ENCODE peak calls at places on chromosome 5, in eight cellular contexts. One of them, this sample, is unnamed. For H3K9me3, the result is how much of the 10 kb centered on the place peaks cover.

GRCh38 chr5:137019229-137019628 is 479.9 kb downstream of the SPOCK1 start:
- DNase-seq in IMR-90: no peak
- DNase-seq in lower lobe of right lung: no peak
- DNase-seq in stomach: no peak
- DNase-seq in colonic mucosa: no peak
- DNase-seq in WERI-Rb-1: no peak
- DNase-seq in upper lobe of right lung: no peak
- DNase-seq in hepatocyte: no peak
- DNase-seq in this sample: no peak

GRCh38 chr5:141567513-141568117 is 51.2 kb downstream of the DIAPH1 start:
- DNase-seq in IMR-90: peak
- DNase-seq in lower lobe of right lung: no peak
- DNase-seq in stomach: no peak
- DNase-seq in colonic mucosa: no peak
- DNase-seq in WERI-Rb-1: no peak
- DNase-seq in upper lobe of right lung: no peak
- DNase-seq in hepatocyte: peak
- DNase-seq in this sample: no peak

GRCh38 chr5:122715095-122715494 is 59.8 kb upstream of the SNX2 start:
- DNase-seq in IMR-90: peak
- DNase-seq in lower lobe of right lung: no peak
- DNase-seq in stomach: no peak
- DNase-seq in colonic mucosa: no peak
- DNase-seq in WERI-Rb-1: no peak
- DNase-seq in upper lobe of right lung: no peak
- DNase-seq in hepatocyte: no peak
- DNase-seq in this sample: no peak

GRCh38 chr5:176606875-176607274 is 3.1 kb downstream of the GPRIN1 start:
- DNase-seq in IMR-90: no peak
- DNase-seq in lower lobe of right lung: no peak
- DNase-seq in stomach: no peak
- DNase-seq in colonic mucosa: no peak
- DNase-seq in WERI-Rb-1: no peak
- DNase-seq in upper lobe of right lung: no peak
- DNase-seq in hepatocyte: no peak
- DNase-seq in this sample: no peak

GRCh38 chr5:14449052-14449661 is 132.4 kb upstream of the OTULINL start:
- DNase-seq in IMR-90: peak
- DNase-seq in lower lobe of right lung: no peak
- DNase-seq in stomach: no peak
- DNase-seq in colonic mucosa: peak
- DNase-seq in WERI-Rb-1: no peak
- DNase-seq in upper lobe of right lung: no peak
- DNase-seq in hepatocyte: peak
- DNase-seq in this sample: no peak

GRCh38 chr5:55021465-55021864 is 2.6 kb upstream of the GZMK start:
- DNase-seq in IMR-90: no peak
- DNase-seq in lower lobe of right lung: no peak
- DNase-seq in stomach: no peak
- DNase-seq in colonic mucosa: no peak
- DNase-seq in WERI-Rb-1: no peak
- DNase-seq in upper lobe of right lung: no peak
- DNase-seq in hepatocyte: no peak
- DNase-seq in this sample: no peak

GRCh38 chr5:153081385-153081784 is 409.1 kb upstream of the GRIA1 start:
- DNase-seq in IMR-90: no peak
- DNase-seq in lower lobe of right lung: no peak
- DNase-seq in stomach: no peak
- DNase-seq in colonic mucosa: no peak
- DNase-seq in WERI-Rb-1: no peak
- DNase-seq in upper lobe of right lung: no peak
- DNase-seq in hepatocyte: peak
- DNase-seq in this sample: no peak

GRCh38 chr5:54309751-54310432 is 481 bp downstream of the ARL15 start:
- DNase-seq in IMR-90: peak
- DNase-seq in lower lobe of right lung: peak
- DNase-seq in stomach: peak
- DNase-seq in colonic mucosa: peak
- DNase-seq in WERI-Rb-1: peak
- DNase-seq in upper lobe of right lung: peak
- DNase-seq in hepatocyte: peak
- DNase-seq in this sample: peak

GRCh38 chr5:151285683-151286082 is 17.9 kb downstream of the SLC36A3 start:
- DNase-seq in IMR-90: no peak
- DNase-seq in lower lobe of right lung: no peak
- DNase-seq in stomach: no peak
- DNase-seq in colonic mucosa: no peak
- DNase-seq in WERI-Rb-1: no peak
- DNase-seq in upper lobe of right lung: no peak
- DNase-seq in hepatocyte: no peak
- DNase-seq in this sample: no peak

GRCh38 chr5:85132269-85132668 is 747.6 kb upstream of the EDIL3 start:
- DNase-seq in IMR-90: peak
- DNase-seq in lower lobe of right lung: no peak
- DNase-seq in stomach: no peak
- DNase-seq in colonic mucosa: no peak
- DNase-seq in WERI-Rb-1: no peak
- DNase-seq in upper lobe of right lung: no peak
- DNase-seq in hepatocyte: no peak
- DNase-seq in this sample: no peak

GRCh38 chr5:111168608-111169007 is 55.6 kb upstream of the CAMK4 start:
- DNase-seq in IMR-90: no peak
- DNase-seq in lower lobe of right lung: no peak
- DNase-seq in stomach: no peak
- DNase-seq in colonic mucosa: no peak
- DNase-seq in WERI-Rb-1: no peak
- DNase-seq in upper lobe of right lung: no peak
- DNase-seq in hepatocyte: no peak
- DNase-seq in this sample: no peak

GRCh38 chr5:68406767-68407232 is 191.2 kb downstream of the PIK3R1 start:
- DNase-seq in IMR-90: no peak
- DNase-seq in lower lobe of right lung: peak
- DNase-seq in stomach: peak
- DNase-seq in colonic mucosa: peak
- DNase-seq in WERI-Rb-1: no peak
- DNase-seq in upper lobe of right lung: no peak
- DNase-seq in hepatocyte: peak
- DNase-seq in this sample: no peak

GRCh38 chr5:17477553-17478265 is 20.3 kb upstream of the TAF11L2 start:
- DNase-seq in IMR-90: no peak
- DNase-seq in lower lobe of right lung: no peak
- DNase-seq in stomach: no peak
- DNase-seq in colonic mucosa: no peak
- DNase-seq in WERI-Rb-1: no peak
- DNase-seq in upper lobe of right lung: no peak
- DNase-seq in hepatocyte: no peak
- DNase-seq in this sample: no peak

GRCh38 chr5:5419291-5420210 is 2.9 kb upstream of the ICE1 start:
- DNase-seq in IMR-90: peak
- DNase-seq in lower lobe of right lung: no peak
- DNase-seq in stomach: no peak
- DNase-seq in colonic mucosa: no peak
- DNase-seq in WERI-Rb-1: peak
- DNase-seq in upper lobe of right lung: no peak
- DNase-seq in hepatocyte: peak
- DNase-seq in this sample: no peak

GRCh38 chr5:17411436-17411835 is 86.6 kb upstream of the TAF11L2 start:
- DNase-seq in IMR-90: peak
- DNase-seq in lower lobe of right lung: no peak
- DNase-seq in stomach: no peak
- DNase-seq in colonic mucosa: no peak
- DNase-seq in WERI-Rb-1: no peak
- DNase-seq in upper lobe of right lung: no peak
- DNase-seq in hepatocyte: no peak
- DNase-seq in this sample: no peak

GRCh38 chr5:94021246-94021645 is 279.8 kb upstream of the POU5F2 start:
- DNase-seq in IMR-90: peak
- DNase-seq in lower lobe of right lung: no peak
- DNase-seq in stomach: peak
- DNase-seq in colonic mucosa: peak
- DNase-seq in WERI-Rb-1: no peak
- DNase-seq in upper lobe of right lung: no peak
- DNase-seq in hepatocyte: no peak
- DNase-seq in this sample: peak

GRCh38 chr5:96333397-96333790 is 99.7 kb downstream of the PCSK1 start:
- DNase-seq in IMR-90: no peak
- DNase-seq in lower lobe of right lung: no peak
- DNase-seq in stomach: peak
- DNase-seq in colonic mucosa: no peak
- DNase-seq in WERI-Rb-1: no peak
- DNase-seq in upper lobe of right lung: no peak
- DNase-seq in hepatocyte: no peak
- DNase-seq in this sample: peak

GRCh38 chr5:30932611-30933010 is 260.9 kb upstream of the CDH6 start:
- DNase-seq in IMR-90: peak
- DNase-seq in lower lobe of right lung: no peak
- DNase-seq in stomach: no peak
- DNase-seq in colonic mucosa: no peak
- DNase-seq in WERI-Rb-1: no peak
- DNase-seq in upper lobe of right lung: no peak
- DNase-seq in hepatocyte: no peak
- DNase-seq in this sample: no peak

GRCh38 chr5:145701404-145701803 is 133.7 kb downstream of the PRELID2 start:
- DNase-seq in IMR-90: no peak
- DNase-seq in lower lobe of right lung: no peak
- DNase-seq in stomach: no peak
- DNase-seq in colonic mucosa: no peak
- DNase-seq in WERI-Rb-1: no peak
- DNase-seq in upper lobe of right lung: no peak
- DNase-seq in hepatocyte: no peak
- DNase-seq in this sample: no peak

GRCh38 chr5:169065400-169065799 is 235.5 kb downstream of the SLIT3 start:
- DNase-seq in IMR-90: no peak
- DNase-seq in lower lobe of right lung: no peak
- DNase-seq in stomach: no peak
- DNase-seq in colonic mucosa: no peak
- DNase-seq in WERI-Rb-1: no peak
- DNase-seq in upper lobe of right lung: no peak
- DNase-seq in hepatocyte: no peak
- DNase-seq in this sample: no peak
- TF ChIP-seq CTCF in IMR-90: no peak
- TF ChIP-seq CTCF in lower lobe of right lung: no peak
- TF ChIP-seq CTCF in stomach: no peak
- TF ChIP-seq CTCF in colonic mucosa: no peak
- TF ChIP-seq CTCF in WERI-Rb-1: no peak
- TF ChIP-seq CTCF in upper lobe of right lung: no peak
- TF ChIP-seq CTCF in hepatocyte: no peak
- TF ChIP-seq CTCF in this sample: no peak

GRCh38 chr5:171832775-171833174 is 47.2 kb downstream of the SMIM23 start:
- DNase-seq in IMR-90: no peak
- DNase-seq in lower lobe of right lung: no peak
- DNase-seq in stomach: no peak
- DNase-seq in colonic mucosa: no peak
- DNase-seq in WERI-Rb-1: no peak
- DNase-seq in upper lobe of right lung: no peak
- DNase-seq in hepatocyte: no peak
- DNase-seq in this sample: no peak
- H3K9me3 ChIP-seq in IMR-90: under half
- H3K9me3 ChIP-seq in lower lobe of right lung: under half
- H3K9me3 ChIP-seq in stomach: under half
- H3K9me3 ChIP-seq in colonic mucosa: under half
- H3K9me3 ChIP-seq in WERI-Rb-1: under half
- H3K9me3 ChIP-seq in upper lobe of right lung: under half
- H3K9me3 ChIP-seq in hepatocyte: under half
- H3K9me3 ChIP-seq in this sample: under half

DNA sequence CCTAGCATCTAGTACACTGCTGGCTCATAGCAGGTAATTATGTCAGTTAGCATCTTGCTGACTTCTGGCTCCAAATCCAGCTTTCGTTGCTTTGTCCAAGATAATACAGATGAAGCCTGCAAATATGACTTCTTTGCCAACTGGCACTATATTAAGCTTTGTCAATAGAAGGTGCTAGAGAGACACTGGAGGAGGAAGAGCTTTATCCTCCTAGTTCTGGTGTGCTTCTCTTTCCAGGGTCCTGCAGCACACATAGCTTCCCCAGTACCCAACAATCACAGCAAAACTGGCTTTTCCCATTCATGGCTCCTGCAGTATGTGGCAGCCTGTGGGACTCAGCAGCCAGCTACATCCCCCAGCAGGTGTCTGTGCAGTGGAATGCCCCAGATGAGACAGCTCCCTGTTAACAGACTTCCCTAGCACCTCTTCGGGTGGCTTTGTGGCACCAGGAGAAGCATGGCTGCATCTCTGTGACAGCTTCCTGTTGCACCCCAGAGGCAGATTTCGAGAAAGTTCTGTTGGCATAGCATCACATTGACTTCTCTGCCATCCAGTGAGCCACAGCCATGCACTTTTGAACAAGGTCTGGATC is 147.8 kb downstream of the OXCT1 start:
- DNase-seq in IMR-90: peak
- DNase-seq in lower lobe of right lung: no peak
- DNase-seq in stomach: no peak
- DNase-seq in colonic mucosa: no peak
- DNase-seq in WERI-Rb-1: no peak
- DNase-seq in upper lobe of right lung: no peak
- DNase-seq in hepatocyte: no peak
- DNase-seq in this sample: no peak
- TF ChIP-seq CTCF in IMR-90: peak
- TF ChIP-seq CTCF in lower lobe of right lung: no peak
- TF ChIP-seq CTCF in stomach: no peak
- TF ChIP-seq CTCF in colonic mucosa: no peak
- TF ChIP-seq CTCF in WERI-Rb-1: peak
- TF ChIP-seq CTCF in upper lobe of right lung: no peak
- TF ChIP-seq CTCF in hepatocyte: peak
- TF ChIP-seq CTCF in this sample: no peak

GRCh38 chr5:44991693-44992092 is 182.9 kb downstream of the MRPS30 start:
- DNase-seq in IMR-90: no peak
- DNase-seq in lower lobe of right lung: no peak
- DNase-seq in stomach: no peak
- DNase-seq in colonic mucosa: no peak
- DNase-seq in WERI-Rb-1: no peak
- DNase-seq in upper lobe of right lung: no peak
- DNase-seq in hepatocyte: no peak
- DNase-seq in this sample: no peak

GRCh38 chr5:44981708-44982107 is 173.0 kb downstream of the MRPS30 start:
- DNase-seq in IMR-90: no peak
- DNase-seq in lower lobe of right lung: no peak
- DNase-seq in stomach: no peak
- DNase-seq in colonic mucosa: no peak
- DNase-seq in WERI-Rb-1: no peak
- DNase-seq in upper lobe of right lung: no peak
- DNase-seq in hepatocyte: no peak
- DNase-seq in this sample: no peak

GRCh38 chr5:44983006-44983405 is 174.3 kb downstream of the MRPS30 start:
- DNase-seq in IMR-90: no peak
- DNase-seq in lower lobe of right lung: no peak
- DNase-seq in stomach: no peak
- DNase-seq in colonic mucosa: no peak
- DNase-seq in WERI-Rb-1: no peak
- DNase-seq in upper lobe of right lung: no peak
- DNase-seq in hepatocyte: no peak
- DNase-seq in this sample: no peak

DNA sequence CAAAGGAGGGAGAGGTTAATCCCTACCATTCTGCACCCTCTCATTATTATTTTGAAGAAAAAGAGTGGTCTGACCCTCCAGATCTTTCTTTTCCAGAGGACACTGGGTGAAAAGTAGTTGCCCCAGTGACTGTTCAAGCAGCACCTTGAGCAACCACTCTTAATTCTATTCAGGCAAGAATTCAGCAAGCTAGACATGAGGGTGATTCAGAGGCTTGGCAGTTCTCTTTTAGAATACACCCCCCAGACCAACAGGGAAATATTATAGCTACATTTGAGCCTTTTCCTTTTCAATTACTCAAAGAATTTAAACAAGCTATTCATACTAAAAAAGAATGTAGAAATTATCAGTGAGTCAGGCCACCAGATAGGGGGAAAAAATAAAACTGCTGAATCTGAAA is 178.3 kb downstream of the MRPS30 start:
- DNase-seq in IMR-90: no peak
- DNase-seq in lower lobe of right lung: no peak
- DNase-seq in stomach: no peak
- DNase-seq in colonic mucosa: no peak
- DNase-seq in WERI-Rb-1: no peak
- DNase-seq in upper lobe of right lung: no peak
- DNase-seq in hepatocyte: no peak
- DNase-seq in this sample: no peak
- H3K9me3 ChIP-seq in IMR-90: under half
- H3K9me3 ChIP-seq in lower lobe of right lung: under half
- H3K9me3 ChIP-seq in stomach: half or more
- H3K9me3 ChIP-seq in colonic mucosa: under half
- H3K9me3 ChIP-seq in WERI-Rb-1: under half
- H3K9me3 ChIP-seq in upper lobe of right lung: under half
- H3K9me3 ChIP-seq in hepatocyte: under half
- H3K9me3 ChIP-seq in this sample: under half